ENCODE peak calls at places on chromosomes 2 and 18, in nine cellular contexts. A is stimulated activated CD4-positive, alpha-beta T cell treated with anti-CD3 and anti-CD28 coated beads, Interleukin-4, amount 100 ng/mL, for 24 hours; X is heart left ventricle; N is activated naive CD4-positive, alpha-beta T cell treated with anti-CD3 and anti-CD28 coated beads, Interleukin-2, amount 10 ng/mL, durations not matched to agents 7 days and 5 days; C is AG10803; O is cardiac septum; I is ELF-1; F is T-helper 2 cell; G is endothelial cell. D is an unnamed sample.

GRCh38 chr18:54828290-54828871 is at the start of gene RAB27B:
- DNase-seq in X (peak), A (peak), G (peak), N (peak), I (peak), F (peak), O (peak), C (peak), D (peak)

GRCh38 chr2:109611467-109612095 is 2.2 kb downstream of the SEPTIN10 start:
- DNase-seq in A (no peak), X (no peak), G (no peak), C (peak), F (no peak), O (no peak), I (no peak), N (no peak), D (no peak)

GRCh38 chr2:239818531-239819011 is 206.6 kb downstream of the NDUFA10 start:
- DNase-seq in G (peak), A (no peak), I (no peak), C (no peak), O (peak), X (no peak), N (no peak), F (no peak), D (no peak)

GRCh38 chr2:204871246-204871953 is 326.1 kb downstream of the PARD3B start:
- DNase-seq in X (no peak), F (no peak), C (peak), A (no peak), G (no peak), O (no peak), I (no peak), N (no peak), D (no peak)

GRCh38 chr2:168198476-168199192 is 48.8 kb downstream of the STK39 start:
- DNase-seq in N (no peak), F (no peak), X (no peak), C (peak), I (no peak), O (no peak), A (no peak), G (no peak), D (no peak)

GRCh38 chr2:46674451-46674850 is 195.1 kb downstream of the TMEM247 start:
- DNase-seq in A (no peak), C (peak), N (no peak), O (no peak), F (no peak), I (no peak), G (no peak), X (no peak), D (no peak)

GRCh38 chr18:48878471-48878870 is 72.3 kb downstream of the SMAD7 start:
- DNase-seq in X (no peak), I (no peak), O (peak), C (no peak), A (no peak), F (no peak), G (no peak), N (no peak), D (peak)

GRCh38 chr18:6355789-6356589 is 58.7 kb downstream of the L3MBTL4 start:
- DNase-seq in X (no peak), O (no peak), C (no peak), I (no peak), N (no peak), F (no peak), A (no peak), G (no peak), D (no peak)

GRCh38 chr2:240167588-240167880 is 27.1 kb upstream of the OTOS start:
- DNase-seq in I (no peak), G (no peak), O (peak), A (no peak), X (no peak), C (no peak), N (no peak), F (no peak), D (no peak)

GRCh38 chr2:197125000-197125399 is 185.6 kb downstream of the ANKRD44 start:
- DNase-seq in G (no peak), A (no peak), C (no peak), F (no peak), O (no peak), N (no peak), X (no peak), I (no peak), D (no peak)

GRCh38 chr2:43478423-43479086 is 117.3 kb downstream of the THADA start:
- DNase-seq in I (no peak), F (no peak), C (peak), X (no peak), N (no peak), A (no peak), O (no peak), G (no peak), D (no peak)

GRCh38 chr2:121021685-121022084 is 263.3 kb downstream of the TFCP2L1 start:
- DNase-seq in O (no peak), A (no peak), C (no peak), F (no peak), G (no peak), X (no peak), I (no peak), N (no peak), D (no peak)

GRCh38 chr2:138615257-138615656 is 113.7 kb downstream of the SPOPL start:
- DNase-seq in F (no peak), N (no peak), X (no peak), C (peak), G (no peak), O (no peak), A (no peak), I (peak), D (peak)

GRCh38 chr2:64792995-64793639 is 139.4 kb upstream of the SERTAD2 start:
- DNase-seq in F (no peak), X (no peak), C (no peak), N (no peak), G (no peak), A (no peak), I (no peak), O (no peak), D (no peak)

GRCh38 chr2:212135739-212136138 is 402.9 kb downstream of the ERBB4 start:
- DNase-seq in A (no peak), O (no peak), C (peak), I (no peak), F (no peak), G (no peak), X (no peak), N (no peak), D (no peak)

GRCh38 chr2:7118606-7119503 is 201.6 kb downstream of the RNF144A start:
- DNase-seq in X (no peak), O (no peak), I (peak), C (peak), G (peak), N (no peak), A (peak), F (no peak), D (peak)

GRCh38 chr2:54999182-54999581 is 51.1 kb downstream of the RTN4 start:
- DNase-seq in F (no peak), N (no peak), C (peak), I (no peak), X (no peak), G (no peak), A (no peak), O (no peak), D (no peak)

GRCh38 chr2:236204953-236205352 is 36.8 kb upstream of the GBX2 start:
- DNase-seq in N (no peak), F (no peak), A (no peak), C (no peak), I (no peak), G (no peak), O (no peak), X (no peak), D (no peak)

GRCh38 chr2:195613922-195614321 is 43.1 kb upstream of the SLC39A10 start:
- DNase-seq in O (no peak), N (no peak), C (peak), F (no peak), G (no peak), A (no peak), I (peak), X (no peak), D (peak)

GRCh38 chr2:159475793-159476192 is 140.6 kb downstream of the BAZ2B start:
- DNase-seq in F (no peak), C (no peak), X (no peak), I (no peak), A (no peak), G (no peak), O (no peak), N (no peak), D (no peak)

GRCh38 chr18:56538756-56539155 is 99.6 kb downstream of the TXNL1 start:
- DNase-seq in F (no peak), X (no peak), C (peak), N (no peak), I (no peak), A (no peak), O (no peak), G (no peak), D (no peak)

GRCh38 chr2:6812857-6813530 is 52.7 kb downstream of the CMPK2 start:
- DNase-seq in O (no peak), G (no peak), I (peak), C (no peak), X (no peak), N (no peak), F (no peak), A (no peak), D (peak)

GRCh38 chr18:74715865-74716712 is 118.4 kb downstream of the ZNF407 start:
- DNase-seq in O (no peak), X (no peak), F (no peak), I (no peak), C (no peak), A (no peak), N (no peak), G (no peak), D (no peak)

GRCh38 chr2:101464841-101465240 is 10.1 kb downstream of the RFX8 start:
- DNase-seq in F (no peak), N (no peak), X (no peak), G (no peak), A (no peak), C (peak), I (no peak), O (no peak), D (no peak)

GRCh38 chr2:214604861-214605260 is 194.0 kb downstream of the VWC2L start:
- DNase-seq in O (no peak), C (peak), G (no peak), N (no peak), X (no peak), F (no peak), A (no peak), I (no peak), D (no peak)

GRCh38 chr2:173652311-173652710 is 297.6 kb downstream of the CDCA7 start:
- DNase-seq in I (no peak), A (no peak), C (peak), X (no peak), N (no peak), O (no peak), F (no peak), G (no peak), D (no peak)

GRCh38 chr18:42436366-42436765 is 481.3 kb downstream of the PIK3C3 start:
- DNase-seq in C (no peak), N (no peak), O (no peak), I (no peak), A (no peak), X (no peak), F (no peak), G (no peak), D (no peak)

GRCh38 chr2:217622205-217622621 is 380.6 kb downstream of the TNS1 start:
- DNase-seq in X (peak), C (peak), A (no peak), G (no peak), F (no peak), N (no peak), I (peak), O (no peak), D (peak)

GRCh38 chr2:13014783-13015182 is 298.0 kb downstream of the TRIB2 start:
- DNase-seq in O (no peak), C (no peak), G (no peak), F (no peak), I (no peak), A (no peak), N (no peak), X (no peak), D (no peak)

GRCh38 chr18:8176105-8176504 is 433.1 kb upstream of the RAB12 start:
- DNase-seq in O (no peak), A (no peak), F (no peak), X (no peak), I (no peak), C (no peak), G (no peak), N (no peak), D (no peak)

GRCh38 chr2:224077773-224078507 is 38.9 kb upstream of the SERPINE2 start:
- DNase-seq in C (peak), F (no peak), N (no peak), I (no peak), O (no peak), A (no peak), X (no peak), G (no peak), D (no peak)

GRCh38 chr2:192298664-192299063 is 103.9 kb upstream of the TMEFF2 start:
- DNase-seq in N (no peak), C (no peak), A (no peak), O (no peak), X (no peak), G (no peak), I (no peak), F (no peak), D (peak)

GRCh38 chr2:30802611-30803010 is 4.6 kb downstream of the CAPN13 start:
- DNase-seq in I (no peak), A (no peak), X (no peak), F (no peak), G (no peak), O (no peak), N (no peak), C (no peak), D (no peak)